ENCODE peak calls at places on chromosome 4, in eight cellular contexts. K, X, S, Q, G, H, T and E are unnamed samples.

GRCh38 chr4:79578613-79579012 is 170.6 kb upstream of the GK2 start:
- DNase-seq in G (no peak), K (no peak), H (no peak), X (no peak), Q (no peak), S (no peak), T (no peak), E (no peak)

GRCh38 chr4:52995341-52996030 is 133.4 kb downstream of the RASL11B start:
- DNase-seq in G (no peak), S (no peak), T (no peak), K (no peak), X (peak; percentile 74), Q (no peak), H (no peak), E (no peak)

GRCh38 chr4:147288512-147288911 is 192.4 kb upstream of the EDNRA start:
- DNase-seq in T (no peak), S (no peak), K (no peak), G (no peak), X (no peak), H (no peak), Q (no peak), E (no peak)

GRCh38 chr4:113758361-113758760 is 3.2 kb downstream of the CAMK2D start:
- DNase-seq in S (no peak), K (no peak), T (no peak), G (no peak), Q (peak; percentile 68), X (peak; percentile 26), H (no peak), E (peak; percentile 59)

GRCh38 chr4:145735330-145735638 is 55.3 kb downstream of the C4orf51 start:
- DNase-seq in T (peak; percentile 55), K (no peak), S (no peak), Q (peak; percentile 86), H (no peak), X (peak; percentile 91), G (peak; percentile 75), E (peak; percentile 98)

GRCh38 chr4:158771776-158772175 is 3.0 kb downstream of the FNIP2 start:
- DNase-seq in K (no peak), H (no peak), S (no peak), T (no peak), X (no peak), G (no peak), Q (no peak), E (no peak)

GRCh38 chr4:153408932-153409331 is 57.2 kb upstream of the TMEM131L start:
- DNase-seq in Q (no peak), X (no peak), K (no peak), T (no peak), G (no peak), S (no peak), H (no peak), E (no peak)

GRCh38 chr4:9925750-9926439 is 95.4 kb downstream of the SLC2A9 start:
- DNase-seq in G (no peak), H (no peak), X (no peak), Q (no peak), S (no peak), T (no peak), K (no peak), E (no peak)

GRCh38 chr4:98710831-98711230 is 52.4 kb upstream of the TSPAN5 start:
- DNase-seq in K (no peak), X (peak; percentile 6), G (no peak), S (no peak), Q (peak; percentile 51), T (no peak), H (no peak), E (no peak)

GRCh38 chr4:187019896-187020295 is 296.2 kb upstream of the FAT1 start:
- DNase-seq in X (no peak), G (no peak), S (peak; percentile 78), H (no peak), T (no peak), Q (no peak), K (no peak), E (no peak)

GRCh38 chr4:3111461-3111860 is 37.0 kb downstream of the HTT start:
- DNase-seq in G (no peak), T (no peak), X (peak; percentile 92), Q (peak; percentile 35), K (no peak), H (no peak), S (peak; percentile 60), E (no peak)

GRCh38 chr4:39613093-39613656 is 25.5 kb downstream of the SMIM14 start:
- DNase-seq in H (no peak), T (no peak), X (peak; percentile 68), K (no peak), S (no peak), G (no peak), Q (peak; percentile 62), E (no peak)

GRCh38 chr4:88623097-88623496 is 30.8 kb downstream of the HERC3 start:
- DNase-seq in X (peak; percentile 75), H (no peak), S (peak; percentile 26), T (peak; percentile 88), K (no peak), G (no peak), Q (peak; percentile 84), E (no peak)

GRCh38 chr4:95531141-95531540 is 17.6 kb downstream of the UNC5C start:
- DNase-seq in Q (no peak), T (no peak), H (no peak), K (no peak), X (peak; percentile 52), G (no peak), S (no peak), E (no peak)

GRCh38 chr4:114997596-114997995 is 115.8 kb downstream of the NDST4 start:
- DNase-seq in G (no peak), Q (peak; percentile 12), S (peak; percentile 58), K (no peak), T (no peak), H (no peak), X (peak; percentile 51), E (peak; percentile 5)

GRCh38 chr4:184937745-184938144 is 80.5 kb upstream of the HELT start:
- DNase-seq in Q (no peak), K (peak; percentile 20), S (peak; percentile 60), G (no peak), H (no peak), T (no peak), X (no peak), E (no peak)

GRCh38 chr4:173539986-173540385 is 10.0 kb upstream of the HAND2 start:
- DNase-seq in H (no peak), S (no peak), G (no peak), X (no peak), K (no peak), T (no peak), Q (no peak), E (no peak)
- H3K27me3 ChIP-seq in H (peaks cover 55% of the 10 kb centered on the region), S (no peaks in the 10 kb centered on the region), G (no peaks in the 10 kb centered on the region), X (no peaks in the 10 kb centered on the region), K (peaks cover 52% of the 10 kb centered on the region), T (peaks cover 53% of the 10 kb centered on the region), Q (no peaks in the 10 kb centered on the region), E (peaks cover 39% of the 10 kb centered on the region)

GRCh38 chr4:385934-386707 is 48.5 kb downstream of the ZNF141 start:
- DNase-seq in G (no peak), X (no peak), Q (no peak), T (no peak), S (no peak), H (no peak), K (no peak), E (no peak)

GRCh38 chr4:386708-387105 is 49.1 kb downstream of the ZNF141 start:
- DNase-seq in Q (no peak), H (no peak), T (no peak), G (no peak), K (no peak), S (no peak), X (no peak), E (no peak)

GRCh38 chr4:384311-385010 is 46.8 kb downstream of the ZNF141 start:
- DNase-seq in K (no peak), H (no peak), X (no peak), G (no peak), T (no peak), Q (no peak), S (no peak), E (no peak)
- H3K9me3 ChIP-seq in K (peaks cover 21% of the 10 kb centered on the region), H (peaks cover 46% of the 10 kb centered on the region), X (peaks cover 88% of the 10 kb centered on the region), G (peaks cover 100% of the 10 kb centered on the region), T (peaks cover 20% of the 10 kb centered on the region), Q (peaks cover 98% of the 10 kb centered on the region), S (peaks cover 47% of the 10 kb centered on the region), E (no peaks in the 10 kb centered on the region)

GRCh38 chr4:41297832-41298231 is 41.1 kb downstream of the UCHL1 start:
- DNase-seq in T (no peak), K (no peak), Q (no peak), X (no peak), H (no peak), S (no peak), G (no peak), E (no peak)

GRCh38 chr4:41303372-41304118 is 46.8 kb downstream of the UCHL1 start:
- DNase-seq in T (no peak), K (no peak), Q (no peak), G (no peak), H (no peak), X (no peak), S (no peak), E (no peak)

GRCh38 chr4:41296995-41297394 is 40.3 kb downstream of the UCHL1 start:
- DNase-seq in H (no peak), S (no peak), G (no peak), K (no peak), Q (no peak), X (peak; percentile 35), T (no peak), E (no peak)

GRCh38 chr4:41301137-41301536 is 44.4 kb downstream of the UCHL1 start:
- DNase-seq in G (no peak), X (no peak), K (no peak), S (no peak), Q (no peak), H (no peak), T (no peak), E (no peak)

GRCh38 chr4:41299486-41299885 is 42.8 kb downstream of the UCHL1 start:
- DNase-seq in S (peak; percentile 19), H (no peak), G (no peak), X (peak; percentile 44), T (no peak), K (no peak), Q (no peak), E (peak; percentile 15)
- H3K27me3 ChIP-seq in S (no peaks in the 10 kb centered on the region), H (no peaks in the 10 kb centered on the region), G (no peaks in the 10 kb centered on the region), X (no peaks in the 10 kb centered on the region), T (no peaks in the 10 kb centered on the region), K (no peaks in the 10 kb centered on the region), Q (no peaks in the 10 kb centered on the region), E (no peaks in the 10 kb centered on the region)

GRCh38 chr4:172734555-172734954 is 434.1 kb upstream of the GALNT7 start:
- DNase-seq in S (no peak), K (no peak), X (no peak), Q (no peak), T (no peak), G (no peak), H (no peak), E (no peak)
- H3K9me3 ChIP-seq in S (peaks cover 5% of the 10 kb centered on the region), K (no peaks in the 10 kb centered on the region), X (peaks cover 51% of the 10 kb centered on the region), Q (peaks cover 35% of the 10 kb centered on the region), T (no peaks in the 10 kb centered on the region), G (peaks cover 29% of the 10 kb centered on the region), H (no peaks in the 10 kb centered on the region), E (no peaks in the 10 kb centered on the region)